ENCODE peak calls at places on chromosome 3, in four cellular contexts. K is GM12878, P is K562, W is HepG2. G is an unnamed sample.

GRCh38 chr3:17398959-17399551 is 343.4 kb downstream of the TBC1D5 start:
- DNase-seq in K (peak), P (no peak), W (no peak), G (no peak)

GRCh38 chr3:73284432-73284831 is 223.0 kb downstream of the EBLN2 start:
- DNase-seq in K (no peak), P (no peak), W (no peak), G (no peak)

GRCh38 chr3:162141232-162141631 is 644.6 kb downstream of the OTOL1 start:
- DNase-seq in K (no peak), P (no peak), W (no peak), G (no peak)

GRCh38 chr3:51099794-51100542 is 285.1 kb upstream of the MANF start:
- DNase-seq in K (no peak), P (peak), W (peak), G (peak)

GRCh38 chr3:189143321-189143720 is 28.4 kb upstream of the TPRG1 start:
- DNase-seq in K (no peak), P (no peak), W (no peak), G (no peak)

GRCh38 chr3:117510396-117510795 is 800.8 kb downstream of the TUSC7 start:
- DNase-seq in K (no peak), P (no peak), W (no peak), G (no peak)

GRCh38 chr3:184031187-184031792 is at the start of gene HTR3D:
- DNase-seq in K (no peak), P (no peak), W (no peak), G (no peak)

GRCh38 chr3:79247367-79248103 is 520.3 kb downstream of the ROBO1 start:
- DNase-seq in K (no peak), P (no peak), W (no peak), G (no peak)

GRCh38 chr3:14520967-14521366 is 19.2 kb downstream of the GRIP2 start:
- DNase-seq in K (no peak), P (no peak), W (no peak), G (no peak)

GRCh38 chr3:45906681-45907220 is 20.4 kb downstream of the CCR9 start:
- DNase-seq in K (no peak), P (peak), W (peak), G (no peak)

GRCh38 chr3:171383206-171384018 is 76.8 kb downstream of the TNIK start:
- DNase-seq in K (no peak), P (no peak), W (no peak), G (no peak)

GRCh38 chr3:111368061-111368460 is 173.9 kb upstream of the CD96 start:
- DNase-seq in K (no peak), P (no peak), W (no peak), G (no peak)

GRCh38 chr3:78079514-78079913 is 1039.6 kb downstream of the ROBO2 start:
- DNase-seq in K (no peak), P (no peak), W (no peak), G (no peak)

GRCh38 chr3:189148090-189148507 is 23.7 kb upstream of the TPRG1 start:
- DNase-seq in K (no peak), P (peak), W (peak), G (peak)

GRCh38 chr3:13111173-13111873 is 38.1 kb upstream of the IQSEC1 start:
- DNase-seq in K (no peak), P (no peak), W (no peak), G (no peak)

GRCh38 chr3:141877911-141878310 is 1.5 kb downstream of the ATP1B3 start:
- DNase-seq in K (no peak), P (no peak), W (no peak), G (peak)

GRCh38 chr3:71436337-71436736 is 147.2 kb downstream of the FOXP1 start:
- DNase-seq in K (no peak), P (no peak), W (no peak), G (no peak)

GRCh38 chr3:28850186-28850585 is 430.7 kb upstream of the RBMS3 start:
- DNase-seq in K (no peak), P (no peak), W (no peak), G (no peak)

GRCh38 chr3:23396746-23397145 is 193.6 kb downstream of the UBE2E2 start:
- DNase-seq in K (no peak), P (no peak), W (no peak), G (no peak)

GRCh38 chr3:182969277-182969676 is 11.1 kb downstream of the DCUN1D1 start:
- DNase-seq in K (no peak), P (no peak), W (no peak), G (peak)

GRCh38 chr3:9169951-9170850 is 79.2 kb downstream of the SRGAP3 start:
- DNase-seq in K (no peak), P (no peak), W (no peak), G (no peak)

GRCh38 chr3:37652851-37653250 is 208.8 kb upstream of the CTDSPL start:
- DNase-seq in K (no peak), P (no peak), W (no peak), G (no peak)

GRCh38 chr3:148309390-148310035 is 388.2 kb upstream of the AGTR1 start:
- DNase-seq in K (no peak), P (peak), W (peak), G (peak)

GRCh38 chr3:153026026-153026425 is 136.0 kb upstream of the RAP2B start:
- DNase-seq in K (no peak), P (no peak), W (peak), G (peak)

DNA sequence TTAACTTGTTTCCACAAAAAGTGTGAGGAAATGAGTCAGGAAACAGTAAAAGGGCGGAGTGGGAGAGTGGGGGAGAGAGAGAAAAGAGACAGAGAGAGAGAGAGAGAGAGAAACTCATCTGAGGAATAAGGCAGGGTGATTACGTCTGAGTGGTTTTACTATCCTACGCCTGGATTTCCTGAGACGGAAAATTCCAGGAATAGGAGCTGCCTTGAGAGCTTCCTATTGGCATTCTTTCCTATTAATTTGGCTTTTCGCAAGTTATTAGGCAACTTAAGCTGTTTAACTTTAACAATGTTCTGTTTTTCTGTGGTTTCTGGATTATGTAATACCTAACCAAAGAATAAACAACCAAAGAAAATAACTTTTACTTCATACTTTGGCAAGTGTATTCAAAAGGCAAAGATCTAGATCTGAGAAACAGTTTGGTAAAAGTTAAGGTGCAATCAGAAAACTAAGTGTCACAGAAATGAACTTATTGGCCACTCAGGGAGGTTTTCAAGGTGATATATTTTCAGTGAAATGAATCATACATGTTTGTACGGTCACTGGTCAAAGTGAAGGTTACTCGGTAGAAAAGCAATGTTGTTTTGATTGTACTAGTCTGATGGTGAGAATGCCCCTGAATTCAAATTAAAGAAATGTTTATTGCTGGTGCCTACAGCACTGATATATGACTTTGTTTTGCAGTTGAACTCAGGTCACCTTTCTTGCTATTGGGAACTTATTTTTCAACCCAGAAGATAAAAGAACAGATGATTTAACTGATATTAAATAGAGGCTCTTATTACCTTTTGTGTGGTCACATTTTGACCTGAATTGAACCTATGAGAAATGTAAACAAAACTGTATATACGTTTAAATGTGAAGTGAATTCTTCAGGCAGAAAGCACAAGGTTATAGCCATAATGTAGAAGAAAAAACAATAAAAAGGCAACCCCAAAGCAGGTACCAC is 39.9 kb upstream of the TNFSF10 start:
- DNase-seq in K (no peak), P (no peak), W (peak), G (no peak)
- TF ChIP-seq CHD2 in K (no peak), P (no peak), W (no peak), G (no peak)

DNA sequence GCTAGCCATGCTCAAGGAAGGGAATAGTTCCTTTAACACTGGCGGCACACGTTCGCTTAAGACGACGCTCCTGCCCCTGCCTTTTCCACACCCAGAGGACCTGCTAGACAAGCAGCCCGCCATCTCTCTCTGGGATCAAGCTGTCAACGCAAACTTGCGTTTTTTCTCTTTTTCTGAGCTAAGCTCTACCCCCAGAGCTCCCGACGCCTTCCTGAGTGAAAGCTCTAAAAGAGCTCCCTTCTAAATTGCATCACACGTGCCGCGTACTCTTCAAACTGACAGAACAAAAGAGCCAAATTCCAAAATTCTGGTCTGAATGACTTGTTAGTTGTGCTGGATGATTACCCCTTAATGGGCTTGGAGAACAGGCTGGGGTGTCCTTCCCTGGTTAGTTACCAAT is 81.2 kb downstream of the MDFIC2 start:
- DNase-seq in K (no peak), P (no peak), W (no peak), G (no peak)
- TF ChIP-seq POLR2AphosphoS2 in K (no peak), P (no peak), W (no peak), G (no peak)

GRCh38 chr3:123637131-123637530 is 52.3 kb upstream of the HACD2 start:
- DNase-seq in K (no peak), P (no peak), W (no peak), G (no peak)
- TF ChIP-seq CHD2 in K (no peak), P (no peak), W (no peak), G (no peak)

GRCh38 chr3:89221913-89222312 is 114.5 kb downstream of the EPHA3 start:
- DNase-seq in K (no peak), P (no peak), W (no peak), G (no peak)

GRCh38 chr3:89227634-89228033 is 120.2 kb downstream of the EPHA3 start:
- DNase-seq in K (no peak), P (no peak), W (no peak), G (no peak)

GRCh38 chr3:89223188-89223587 is 115.8 kb downstream of the EPHA3 start:
- DNase-seq in K (no peak), P (no peak), W (no peak), G (no peak)

GRCh38 chr3:89232155-89232554 is 124.7 kb downstream of the EPHA3 start:
- DNase-seq in K (no peak), P (no peak), W (no peak), G (no peak)

GRCh38 chr3:89227218-89227617 is 119.8 kb downstream of the EPHA3 start:
- DNase-seq in K (no peak), P (no peak), W (no peak), G (no peak)
- TF ChIP-seq POLR2AphosphoS2 in K (no peak), P (no peak), W (no peak), G (no peak)

GRCh38 chr3:107216229-107216628 is 161.0 kb upstream of the CCDC54 start:
- DNase-seq in K (no peak), P (no peak), W (no peak), G (no peak)

GRCh38 chr3:107218864-107219269 is 158.4 kb upstream of the CCDC54 start:
- DNase-seq in K (no peak), P (no peak), W (no peak), G (no peak)

GRCh38 chr3:107216711-107217110 is 160.5 kb upstream of the CCDC54 start:
- DNase-seq in K (no peak), P (no peak), W (no peak), G (no peak)

GRCh38 chr3:107220538-107220937 is 156.7 kb upstream of the CCDC54 start:
- DNase-seq in K (no peak), P (no peak), W (no peak), G (no peak)

DNA sequence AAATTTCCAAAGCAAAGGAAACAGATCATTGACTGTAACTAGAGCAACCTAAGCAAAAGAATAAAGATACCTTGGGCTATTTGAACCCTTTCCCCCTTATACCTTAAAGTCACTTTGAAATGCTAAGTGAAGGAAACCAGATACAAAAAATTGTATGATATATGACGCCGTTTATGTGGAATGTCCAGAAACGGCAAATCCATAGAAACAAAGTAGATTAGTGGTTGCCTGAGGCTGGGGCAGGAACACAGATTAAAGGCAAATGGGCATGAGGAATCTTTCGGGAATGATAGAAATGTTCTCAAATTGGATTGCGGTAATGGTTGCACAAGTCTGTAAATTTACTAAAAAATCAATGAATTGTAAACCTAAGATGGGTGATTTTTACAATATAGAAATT is 160.1 kb upstream of the CCDC54 start:
- DNase-seq in K (no peak), P (no peak), W (no peak), G (peak)
- TF ChIP-seq CHD2 in K (no peak), P (no peak), W (no peak), G (no peak)

GRCh38 chr3:159988617-159989251 is at the start of gene IL12A:
- DNase-seq in K (peak), P (peak), W (peak), G (peak)
- TF ChIP-seq POLR2AphosphoS2 in K (no peak), P (no peak), W (no peak), G (no peak)

DNA sequence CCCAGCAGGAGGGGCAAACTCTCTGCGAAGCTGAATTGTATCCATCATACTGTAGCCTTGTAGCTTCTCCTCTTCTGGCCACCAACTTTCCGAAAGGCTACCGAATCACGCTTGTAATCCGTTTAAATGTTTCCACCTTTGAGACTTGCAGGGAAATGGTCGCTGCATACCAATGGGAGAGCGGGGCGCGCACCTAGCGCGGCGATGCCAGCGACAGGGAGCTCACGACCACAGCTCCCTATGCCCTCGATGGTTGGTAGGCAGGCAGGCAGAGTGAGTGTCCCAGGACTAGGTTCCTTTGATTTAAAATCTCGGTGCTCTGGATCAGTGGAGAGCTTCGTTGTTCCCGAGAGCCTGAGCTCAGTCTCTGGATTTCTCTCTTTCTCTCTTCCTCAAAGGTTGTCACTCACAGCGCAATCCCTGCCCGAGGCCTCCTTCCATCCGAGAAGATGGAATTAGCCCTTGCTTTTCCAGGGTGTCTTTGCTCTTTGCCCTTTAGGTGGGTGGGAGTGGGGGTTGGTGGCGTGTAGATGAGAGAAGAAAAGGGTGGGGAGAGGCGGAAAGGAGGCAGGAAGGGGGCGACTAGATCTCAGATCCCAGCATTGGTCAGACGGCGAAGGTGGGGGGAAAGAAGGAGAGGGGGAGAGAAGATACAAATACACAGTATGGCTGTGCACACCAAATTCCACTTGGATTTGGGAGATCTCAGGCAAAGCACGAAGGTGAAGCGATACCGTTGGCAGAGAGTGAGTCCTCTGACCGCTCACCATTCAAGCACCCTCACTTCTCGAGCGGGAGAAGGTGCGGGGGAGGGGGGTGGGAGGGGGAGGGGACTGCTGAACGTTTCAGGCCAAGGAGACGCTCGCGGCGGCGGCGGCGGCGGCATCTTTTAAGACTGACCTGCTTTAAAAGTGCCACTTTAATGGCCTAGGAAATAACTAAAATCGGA is at the start of gene SLITRK3:
- DNase-seq in K (no peak), P (no peak), W (no peak), G (no peak)
- TF ChIP-seq CHD2 in K (no peak), P (no peak), W (no peak), G (no peak)

GRCh38 chr3:100316656-100317069 is 17.9 kb upstream of the NIT2 start:
- DNase-seq in K (no peak), P (peak), W (peak), G (peak)
- TF ChIP-seq POLR2AphosphoS2 in K (no peak), P (no peak), W (no peak), G (no peak)

G was measured in A549.